ENCODE peak calls at places on chromosomes 3 and 15, in six cellular contexts. F, U, V, C, Q and X are unnamed samples.
A peak's percentile ranks its signal among the peaks of the same experiment; 100 is the strongest.

GRCh38 chr3:51773529-51773928 is 5.5 kb downstream of the IQCF6 start:
- ATAC-seq in F (no peak), U (no peak), V (no peak), C (no peak), Q (no peak), X (no peak)

GRCh38 chr3:128492353-128493220 is at the start of gene GATA2:
- ATAC-seq in F (peak; percentile 10), U (no peak), V (no peak), C (no peak), Q (no peak), X (peak; percentile 25)

GRCh38 chr3:65820600-65820999 is 218.1 kb downstream of the MAGI1 start:
- ATAC-seq in F (no peak), U (no peak), V (no peak), C (no peak), Q (no peak), X (no peak)

GRCh38 chr3:4841783-4842440 is 137.3 kb upstream of the BHLHE40 start:
- ATAC-seq in F (peak; percentile 74), U (no peak), V (no peak), C (peak; percentile 47), Q (no peak), X (peak; percentile 50)

GRCh38 chr3:120173056-120173675 is 78.9 kb upstream of the GSK3B start:
- ATAC-seq in F (no peak), U (peak; percentile 11), V (no peak), C (no peak), Q (no peak), X (no peak)

GRCh38 chr3:27423463-27423862 is 54.3 kb upstream of the NEK10 start:
- ATAC-seq in F (no peak), U (no peak), V (no peak), C (no peak), Q (no peak), X (peak; percentile 71)

GRCh38 chr3:196631655-196632032 is 7.8 kb upstream of the NRROS start:
- ATAC-seq in F (peak; percentile 2), U (no peak), V (no peak), C (no peak), Q (no peak), X (no peak)

GRCh38 chr15:100430381-100430780 is 88.6 kb upstream of the ADAMTS17 start:
- ATAC-seq in F (no peak), U (no peak), V (no peak), C (no peak), Q (no peak), X (no peak)

GRCh38 chr3:24018784-24019570 is 73.9 kb downstream of the NR1D2 start:
- ATAC-seq in F (no peak), U (peak; percentile 21), V (no peak), C (peak; percentile 93), Q (no peak), X (no peak)

GRCh38 chr3:41488501-41488900 is 289.2 kb downstream of the CTNNB1 start:
- ATAC-seq in F (no peak), U (peak; percentile 44), V (no peak), C (no peak), Q (peak; percentile 90), X (no peak)

GRCh38 chr3:33750216-33750558 is 32.1 kb upstream of the CLASP2 start:
- ATAC-seq in F (no peak), U (no peak), V (no peak), C (no peak), Q (no peak), X (no peak)

GRCh38 chr15:85704021-85704420 is 90.7 kb downstream of the KLHL25 start:
- ATAC-seq in F (peak; percentile 15), U (no peak), V (no peak), C (no peak), Q (no peak), X (peak; percentile 45)

GRCh38 chr15:68389041-68389930 is 42.7 kb downstream of the ITGA11 start:
- ATAC-seq in F (no peak), U (no peak), V (no peak), C (no peak), Q (no peak), X (no peak)

GRCh38 chr3:22236490-22237271 is 485.7 kb upstream of the ZNF385D start:
- ATAC-seq in F (no peak), U (no peak), V (no peak), C (no peak), Q (no peak), X (no peak)

GRCh38 chr3:12186515-12187286 is 28.0 kb upstream of the TIMP4 start:
- ATAC-seq in F (no peak), U (peak; percentile 30), V (no peak), C (no peak), Q (peak; percentile 36), X (no peak)

GRCh38 chr15:50192164-50192563 is 10.2 kb downstream of the SLC27A2 start:
- ATAC-seq in F (no peak), U (no peak), V (no peak), C (no peak), Q (no peak), X (no peak)

GRCh38 chr3:54870423-54870822 is 57.4 kb downstream of the LRTM1 start:
- ATAC-seq in F (no peak), U (peak; percentile 59), V (no peak), C (peak; percentile 34), Q (peak; percentile 96), X (no peak)

GRCh38 chr3:107704477-107704876 is 181.7 kb downstream of the BBX start:
- ATAC-seq in F (no peak), U (no peak), V (no peak), C (no peak), Q (no peak), X (no peak)

GRCh38 chr3:143897558-143898305 is 49.5 kb upstream of the SLC9A9 start:
- ATAC-seq in F (no peak), U (peak; percentile 57), V (no peak), C (no peak), Q (peak; percentile 76), X (no peak)

GRCh38 chr15:70781236-70781635 is 17.9 kb upstream of the UACA start:
- ATAC-seq in F (no peak), U (no peak), V (no peak), C (peak; percentile 97), Q (no peak), X (no peak)

GRCh38 chr15:59315914-59316428 is 56.7 kb downstream of the MYO1E start:
- ATAC-seq in F (no peak), U (peak; percentile 69), V (no peak), C (no peak), Q (peak; percentile 74), X (no peak)

GRCh38 chr3:55030938-55031337 is 103.1 kb upstream of the LRTM1 start:
- ATAC-seq in F (no peak), U (no peak), V (no peak), C (no peak), Q (no peak), X (no peak)

GRCh38 chr3:161293381-161293780 is 72.3 kb downstream of the NMD3 start:
- ATAC-seq in F (no peak), U (no peak), V (no peak), C (no peak), Q (no peak), X (no peak)

GRCh38 chr15:61227269-61228024 is 1.7 kb downstream of the RORA start:
- ATAC-seq in F (no peak), U (peak; percentile 60), V (no peak), C (no peak), Q (peak; percentile 63), X (no peak)